ENCODE peak calls at places on chromosomes 13 and 19, in six cellular contexts. C is body of pancreas; O is CD8-positive, alpha-beta T cell; X is esophagus squamous epithelium; J is iPS DF 6.9; W is heart left ventricle. T is an unnamed sample. For H3K27me3, the result is how much of the 10 kb centered on the place peaks cover.

GRCh38 chr19:49441210-49441959 is at the start of gene SLC17A7:
- DNase-seq in W (peak), O (peak), C (no peak), J (no peak), X (no peak), T (peak)

GRCh38 chr13:32229443-32229842 is 85.7 kb downstream of the ZAR1L start:
- DNase-seq in C (no peak), J (no peak), O (no peak), X (no peak), W (no peak), T (no peak)

GRCh38 chr13:58946274-58946673 is 1217.5 kb downstream of the DIAPH3 start:
- DNase-seq in C (no peak), W (no peak), X (no peak), J (no peak), O (no peak), T (no peak)

GRCh38 chr19:30596268-30596667 is 224.1 kb downstream of the ZNF536 start:
- DNase-seq in J (no peak), C (no peak), X (no peak), O (no peak), W (no peak), T (no peak)

GRCh38 chr19:18232540-18233223 is 6.4 kb upstream of the PDE4C start:
- DNase-seq in W (no peak), O (no peak), C (no peak), J (no peak), X (no peak), T (no peak)

GRCh38 chr13:55199132-55199531 is 1941.6 kb upstream of the PRR20A start:
- DNase-seq in W (no peak), J (peak), C (no peak), X (no peak), O (no peak), T (no peak)

GRCh38 chr19:4454952-4455738 is 2.4 kb downstream of the UBXN6 start:
- DNase-seq in O (no peak), X (no peak), W (no peak), C (no peak), J (no peak), T (peak)

GRCh38 chr19:11506101-11506555 is 489 bp upstream of the ZNF653 start:
- DNase-seq in O (no peak), X (no peak), J (no peak), W (no peak), C (no peak), T (no peak)

GRCh38 chr19:53853707-53854106 is 14.0 kb upstream of the MYADM start:
- DNase-seq in W (no peak), X (no peak), O (no peak), J (no peak), C (no peak), T (no peak)

GRCh38 chr19:23762884-23763711 is 4.4 kb upstream of the ZNF681 start:
- DNase-seq in O (peak), X (peak), W (peak), C (peak), J (peak), T (peak)

GRCh38 chr13:42333613-42334328 is 61.8 kb downstream of the AKAP11 start:
- DNase-seq in C (no peak), J (peak), X (no peak), W (no peak), O (no peak), T (no peak)

GRCh38 chr19:19436137-19436691 is 30.7 kb downstream of the GATAD2A start:
- DNase-seq in X (no peak), C (no peak), O (no peak), W (no peak), J (no peak), T (no peak)

GRCh38 chr19:33497151-33497777 is 24.3 kb downstream of the PEPD start:
- DNase-seq in X (no peak), C (no peak), W (no peak), J (no peak), O (no peak), T (no peak)

GRCh38 chr19:35723671-35724070 is 5.9 kb downstream of the KMT2B start:
- DNase-seq in W (no peak), O (no peak), X (no peak), J (no peak), C (no peak), T (no peak)

GRCh38 chr19:15423130-15423529 is 4.3 kb upstream of the AKAP8L start:
- DNase-seq in W (no peak), J (no peak), O (no peak), X (no peak), C (no peak), T (peak)

GRCh38 chr13:44302233-44302632 is 71.4 kb upstream of the SERP2 start:
- DNase-seq in J (no peak), O (no peak), W (no peak), C (no peak), X (no peak), T (no peak)

GRCh38 chr19:58181902-58182576 is 822 bp upstream of the ZNF274 start:
- DNase-seq in C (peak), J (peak), W (peak), X (no peak), O (peak), T (peak)

GRCh38 chr13:112245179-112245724 is 130.9 kb upstream of the SPACA7 start:
- DNase-seq in O (no peak), W (no peak), X (no peak), C (no peak), J (no peak), T (no peak)

GRCh38 chr19:35899547-35900214 is 659 bp downstream of the NFKBID start:
- DNase-seq in O (peak), X (peak), C (peak), J (peak), W (peak), T (peak)

GRCh38 chr13:78022164-78022877 is 103.7 kb upstream of the EDNRB start:
- DNase-seq in O (peak), W (peak), X (no peak), C (no peak), J (no peak), T (peak)

GRCh38 chr13:43232866-43233265 is 209.5 kb downstream of the DNAJC15 start:
- DNase-seq in X (no peak), O (no peak), C (no peak), W (no peak), J (no peak), T (no peak)

GRCh38 chr13:110126391-110126961 is 180.5 kb downstream of the COL4A1 start:
- DNase-seq in J (no peak), X (no peak), C (no peak), O (no peak), W (peak), T (peak)

GRCh38 chr19:52786078-52786463 is 520 bp downstream of the ZNF600 start:
- DNase-seq in W (peak), C (peak), O (no peak), J (no peak), X (no peak), T (peak)

GRCh38 chr13:45909724-45910123 is 58.2 kb upstream of the SIAH3 start:
- DNase-seq in O (no peak), C (no peak), X (no peak), J (no peak), W (no peak), T (no peak)

GRCh38 chr19:28402701-28403290 is 810.2 kb downstream of the UQCRFS1 start:
- DNase-seq in W (no peak), C (no peak), O (no peak), X (no peak), J (no peak), T (no peak)

GRCh38 chr19:2477141-2477710 is 1.3 kb downstream of the GADD45B start:
- DNase-seq in W (peak), O (peak), X (no peak), J (no peak), C (peak), T (peak)

GRCh38 chr13:21055016-21055415 is 6.4 kb downstream of the LATS2 start:
- DNase-seq in O (no peak), C (no peak), W (no peak), X (no peak), J (no peak), T (no peak)

GRCh38 chr13:80572308-80572676 is 231.4 kb upstream of the SPRY2 start:
- DNase-seq in W (no peak), C (no peak), J (no peak), X (no peak), O (no peak), T (no peak)

GRCh38 chr13:69948016-69948415 is 159.6 kb upstream of the ATXN8OS start:
- DNase-seq in O (no peak), W (no peak), J (no peak), C (no peak), X (no peak), T (no peak)

GRCh38 chr19:3669134-3669436 is 31.2 kb downstream of the PIP5K1C start:
- DNase-seq in X (no peak), W (no peak), C (no peak), O (no peak), J (no peak), T (peak)

GRCh38 chr19:11832253-11832912 is 16.1 kb upstream of the ZNF439 start:
- DNase-seq in O (no peak), J (no peak), W (no peak), C (no peak), X (no peak), T (no peak)

GRCh38 chr19:48393559-48394330 is at the start of gene GRIN2D:
- DNase-seq in W (no peak), O (peak), X (no peak), J (no peak), C (no peak), T (no peak)

GRCh38 chr13:78256479-78256878 is 337.8 kb upstream of the EDNRB start:
- DNase-seq in O (no peak), C (no peak), X (no peak), J (no peak), W (no peak), T (no peak)

GRCh38 chr19:35986664-35987570 is 8.1 kb upstream of the SDHAF1 start:
- DNase-seq in C (no peak), X (no peak), W (peak), O (no peak), J (no peak), T (peak)

GRCh38 chr19:41912899-41913475 is 15.3 kb downstream of the ERFL start:
- DNase-seq in W (no peak), J (no peak), O (no peak), X (no peak), C (no peak), T (peak)
- H3K27me3 ChIP-seq in W (under half), J (half or more), O (under half), X (half or more), C (under half), T (under half)

DNA sequence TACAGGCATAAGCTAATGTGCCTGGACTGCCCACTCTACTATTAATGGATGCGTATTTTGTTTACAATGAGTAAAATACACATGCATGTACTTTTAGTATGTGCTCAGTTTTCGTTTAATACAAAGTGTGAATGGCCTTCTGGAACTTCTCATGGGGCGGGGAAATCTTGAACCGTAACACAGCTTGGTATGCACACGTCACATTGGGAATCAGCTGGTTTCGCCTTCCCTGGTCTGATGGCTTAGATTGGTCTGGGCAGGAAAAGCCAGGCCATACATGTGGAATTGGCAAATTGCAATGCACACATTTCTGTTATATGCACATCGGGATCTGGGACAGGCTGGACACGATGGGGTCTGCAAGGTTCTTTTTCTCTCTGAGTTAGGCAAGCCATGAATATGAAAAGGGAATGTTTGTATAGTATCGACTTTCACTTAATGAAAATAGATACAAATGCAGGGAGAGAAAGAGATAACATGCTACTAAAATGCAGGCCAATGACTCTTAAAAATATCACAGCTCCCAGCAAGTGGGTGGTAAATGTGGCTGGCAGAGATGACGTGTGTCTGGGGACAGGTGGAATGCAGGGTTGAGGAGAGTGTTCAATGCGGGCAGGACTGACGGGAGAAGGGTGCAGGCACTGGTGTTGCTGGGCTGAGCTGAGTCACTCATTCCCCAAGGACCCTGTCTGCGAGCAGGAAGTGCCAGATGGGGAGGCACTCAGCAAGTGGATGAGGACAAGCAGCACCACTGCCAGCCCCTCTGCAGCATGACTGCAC is 203.9 kb upstream of the GPR12 start:
- DNase-seq in O (no peak), W (peak), X (no peak), C (peak), J (no peak), T (peak)
- H3K27me3 ChIP-seq in O (under half), W (under half), X (under half), C (under half), J (under half), T (under half)

DNA sequence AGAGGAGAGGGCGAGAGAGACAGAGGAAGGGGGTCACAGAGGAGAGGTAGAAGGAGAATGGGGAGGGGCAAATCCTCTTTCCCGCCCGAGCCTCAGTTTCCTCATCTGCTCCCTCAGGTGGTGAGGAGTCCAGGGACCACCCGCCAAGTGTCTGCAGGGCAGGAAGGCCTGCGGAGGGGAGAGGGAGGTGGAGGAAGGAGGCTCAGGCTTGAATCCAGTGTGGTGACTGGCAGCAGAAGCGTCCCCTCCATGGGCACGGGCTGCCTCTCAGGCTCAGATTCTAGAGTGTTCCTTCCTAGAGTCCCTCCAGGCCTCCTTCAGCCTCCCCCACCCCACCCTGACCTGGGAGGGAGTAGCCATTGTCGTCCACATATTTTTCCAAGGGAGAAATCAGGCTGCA is 16.5 kb upstream of the GARIN5A start:
- DNase-seq in C (no peak), J (no peak), X (no peak), O (no peak), W (no peak), T (peak)
- H3K27me3 ChIP-seq in C (under half), J (under half), X (under half), O (under half), W (under half), T (under half)

GRCh38 chr19:10486551-10486950 is 16.6 kb downstream of the KEAP1 start:
- DNase-seq in O (no peak), X (no peak), C (no peak), W (no peak), J (no peak), T (no peak)
- H3K27me3 ChIP-seq in O (under half), X (under half), C (under half), W (under half), J (under half), T (under half)

DNA sequence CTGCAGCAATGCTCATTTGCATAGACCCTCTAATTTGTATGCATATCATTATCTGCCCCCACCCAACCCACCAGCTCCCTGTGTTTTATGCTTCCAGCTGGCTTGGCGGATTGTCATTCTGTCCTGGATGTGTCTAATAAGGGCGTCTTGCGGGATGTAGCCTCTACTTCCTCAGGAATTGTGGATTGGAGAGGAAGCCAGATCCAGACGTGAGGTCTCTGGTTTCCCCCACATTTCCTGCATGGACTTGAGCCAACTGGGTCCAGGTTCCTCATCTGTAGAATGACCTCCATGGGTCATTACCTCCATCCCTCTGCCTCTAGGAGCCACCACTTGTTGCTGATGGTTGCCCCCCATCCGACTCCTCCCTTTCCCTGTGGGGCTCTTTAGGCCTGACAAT is 7.3 kb downstream of the TNFSF14 start:
- DNase-seq in J (no peak), O (no peak), X (no peak), W (no peak), C (no peak), T (no peak)
- H3K27me3 ChIP-seq in J (under half), O (under half), X (half or more), W (under half), C (under half), T (under half)

GRCh38 chr19:13051581-13052165 is 51.0 kb downstream of the LYL1 start:
- DNase-seq in W (peak), X (no peak), O (no peak), J (no peak), C (peak), T (peak)
- H3K27me3 ChIP-seq in W (under half), X (under half), O (under half), J (half or more), C (under half), T (under half)

DNA sequence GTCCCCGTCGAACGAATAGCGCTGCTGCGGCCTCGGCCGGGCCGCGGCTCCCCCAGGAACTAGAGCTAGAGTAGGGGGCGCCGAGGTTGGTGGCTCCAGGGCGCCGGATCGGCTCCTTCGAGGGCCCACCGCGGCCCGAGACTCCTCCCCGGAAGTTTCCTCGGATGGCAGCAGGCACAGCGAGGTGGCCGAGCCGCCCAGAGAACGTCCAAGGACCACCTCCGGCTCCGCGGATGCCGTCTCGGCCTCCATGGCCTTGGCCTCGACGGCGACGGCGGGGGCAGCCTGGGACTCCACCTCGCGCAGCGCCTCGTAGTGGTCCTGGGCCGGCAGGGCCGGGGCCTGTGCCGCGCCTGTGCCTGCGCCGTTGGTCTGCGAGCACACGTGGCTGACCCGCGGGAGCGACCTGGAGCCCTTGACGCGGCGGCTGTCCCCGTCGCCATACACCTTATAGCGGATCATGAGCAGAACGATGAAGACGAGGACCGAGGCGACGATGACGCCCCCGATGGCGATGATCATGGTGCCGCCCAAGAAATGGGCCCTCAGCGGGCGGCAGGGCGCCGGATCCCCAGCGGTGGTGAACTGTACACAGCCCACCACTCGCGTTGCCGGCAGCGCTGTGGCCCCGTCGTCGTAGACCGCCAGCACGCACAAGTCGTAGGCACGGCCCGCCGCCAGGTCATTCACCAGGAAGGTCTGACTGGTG is 11.8 kb downstream of the IFNL1 start:
- DNase-seq in W (no peak), O (no peak), C (no peak), X (no peak), J (no peak), T (no peak)
- H3K27me3 ChIP-seq in W (under half), O (under half), C (under half), X (half or more), J (under half), T (under half)

GRCh38 chr19:38956264-38956663 is 19.3 kb downstream of the FBXO17 start:
- DNase-seq in W (no peak), O (no peak), X (no peak), C (no peak), J (no peak), T (no peak)

GRCh38 chr19:38952395-38953165 is 21.8 kb downstream of the MRPS12 start:
- DNase-seq in O (no peak), J (no peak), C (peak), X (no peak), W (no peak), T (no peak)

GRCh38 chr19:38959618-38960017 is 15.9 kb downstream of the FBXO17 start:
- DNase-seq in J (no peak), C (no peak), W (no peak), X (no peak), O (no peak), T (no peak)

GRCh38 chr19:38953677-38954076 is 21.9 kb downstream of the FBXO17 start:
- DNase-seq in X (no peak), O (no peak), W (no peak), C (no peak), J (no peak), T (no peak)

GRCh38 chr19:38958301-38958700 is 17.2 kb downstream of the FBXO17 start:
- DNase-seq in O (no peak), J (no peak), X (no peak), W (no peak), C (no peak), T (no peak)
- H3K27me3 ChIP-seq in O (under half), J (under half), X (under half), W (under half), C (under half), T (under half)

GRCh38 chr19:13068064-13068807 is 34.4 kb downstream of the LYL1 start:
- DNase-seq in C (no peak), J (no peak), X (no peak), O (no peak), W (no peak), T (no peak)
- H3K27me3 ChIP-seq in C (under half), J (under half), X (under half), O (under half), W (under half), T (under half)

T was measured in right cardiac atrium.